ENCODE peak calls at places on chromosome 3, in five cellular contexts. V is HepG2, Y is K562, A is HL-60, F is GM12878. B is an unnamed sample.

GRCh38 chr3:161413855-161414210 is 42.5 kb upstream of the SPTSSB start:
- DNase-seq in V (no peak), Y (no peak), A (no peak), F (no peak), B (no peak)

GRCh38 chr3:1007890-1008289 is 84.9 kb upstream of the CNTN6 start:
- DNase-seq in V (no peak), Y (no peak), A (no peak), F (no peak), B (no peak)

GRCh38 chr3:106086636-106087035 is 217.8 kb upstream of the CBLB start:
- DNase-seq in V (no peak), Y (peak), A (no peak), F (no peak), B (no peak)

GRCh38 chr3:10574101-10574615 is 68.8 kb upstream of the ATP2B2 start:
- DNase-seq in V (no peak), Y (no peak), A (no peak), F (no peak), B (peak)

GRCh38 chr3:50303038-50303815 is at the start of gene HYAL1:
- DNase-seq in V (peak), Y (peak), A (no peak), F (no peak), B (peak)

GRCh38 chr3:173911446-173911845 is 513.9 kb downstream of the NLGN1 start:
- DNase-seq in V (no peak), Y (no peak), A (no peak), F (no peak), B (no peak)

GRCh38 chr3:38112378-38112761 is 24.6 kb downstream of the ACAA1 start:
- DNase-seq in V (no peak), Y (no peak), A (no peak), F (no peak), B (no peak)

GRCh38 chr3:58999134-58999778 is 50.6 kb downstream of the CFAP20DC start:
- DNase-seq in V (no peak), Y (peak), A (no peak), F (no peak), B (no peak)

GRCh38 chr3:9098716-9099675 is 135.7 kb upstream of the RAD18 start:
- DNase-seq in V (no peak), Y (no peak), A (no peak), F (no peak), B (peak)

GRCh38 chr3:11671648-11672100 is 28.0 kb upstream of the VGLL4 start:
- DNase-seq in V (no peak), Y (peak), A (no peak), F (peak), B (no peak)

GRCh38 chr3:149886957-149887356 is 73.9 kb downstream of the RNF13 start:
- DNase-seq in V (no peak), Y (peak), A (no peak), F (no peak), B (no peak)

GRCh38 chr3:36496734-36497133 is 116.4 kb downstream of the STAC start:
- DNase-seq in V (no peak), Y (no peak), A (no peak), F (no peak), B (no peak)

GRCh38 chr3:170802164-170803151 is 67.5 kb downstream of the RPL22L1 start:
- DNase-seq in V (no peak), Y (peak), A (no peak), F (no peak), B (no peak)

GRCh38 chr3:143526016-143526540 is 322.2 kb downstream of the SLC9A9 start:
- DNase-seq in V (no peak), Y (no peak), A (no peak), F (no peak), B (no peak)

GRCh38 chr3:171284308-171285075 is 175.7 kb downstream of the TNIK start:
- DNase-seq in V (no peak), Y (no peak), A (no peak), F (peak), B (peak)

GRCh38 chr3:42067324-42067723 is 23.8 kb upstream of the TRAK1 start:
- DNase-seq in V (no peak), Y (no peak), A (no peak), F (peak), B (no peak)

GRCh38 chr3:128502-128901 is 68.1 kb upstream of the CHL1 start:
- DNase-seq in V (no peak), Y (no peak), A (no peak), F (no peak), B (no peak)

GRCh38 chr3:185781759-185782158 is 43.1 kb downstream of the IGF2BP2 start:
- DNase-seq in V (no peak), Y (no peak), A (no peak), F (no peak), B (no peak)

GRCh38 chr3:155386817-155387403 is 93.4 kb upstream of the STRIT1 start:
- DNase-seq in V (no peak), Y (no peak), A (peak), F (no peak), B (no peak)

GRCh38 chr3:71583569-71584215 is at the start of gene FOXP1:
- DNase-seq in V (peak), Y (peak), A (peak), F (no peak), B (peak)

GRCh38 chr3:13505147-13506130 is 25.3 kb downstream of the HDAC11 start:
- DNase-seq in V (no peak), Y (no peak), A (no peak), F (no peak), B (no peak)

GRCh38 chr3:107676469-107677309 is 153.9 kb downstream of the BBX start:
- DNase-seq in V (peak), Y (no peak), A (no peak), F (no peak), B (peak)

GRCh38 chr3:88180398-88180999 is 30.7 kb downstream of the C3orf38 start:
- DNase-seq in V (no peak), Y (peak), A (peak), F (peak), B (peak)

GRCh38 chr3:131025500-131025899 is 1.1 kb downstream of the ASTE1 start:
- DNase-seq in V (no peak), Y (no peak), A (no peak), F (no peak), B (no peak)

GRCh38 chr3:81929697-81930096 is 168.3 kb upstream of the GBE1 start:
- DNase-seq in V (no peak), Y (no peak), A (no peak), F (no peak), B (no peak)

GRCh38 chr3:194212869-194213320 is 76.9 kb downstream of the HES1 start:
- DNase-seq in V (no peak), Y (no peak), A (no peak), F (no peak), B (peak)

GRCh38 chr3:132682201-132682600 is 22.1 kb downstream of the UBA5 start:
- DNase-seq in V (no peak), Y (no peak), A (no peak), F (no peak), B (no peak)

GRCh38 chr3:117726776-117727175 is 1017.2 kb downstream of the TUSC7 start:
- DNase-seq in V (no peak), Y (no peak), A (no peak), F (no peak), B (no peak)

GRCh38 chr3:170641510-170642236 is 55.8 kb upstream of the SLC7A14 start:
- DNase-seq in V (no peak), Y (peak), A (no peak), F (no peak), B (no peak)

GRCh38 chr3:142785996-142786395 is 62.2 kb downstream of the TRPC1 start:
- DNase-seq in V (no peak), Y (no peak), A (no peak), F (no peak), B (no peak)

GRCh38 chr3:42028474-42028873 is 62.7 kb upstream of the TRAK1 start:
- DNase-seq in V (no peak), Y (no peak), A (no peak), F (no peak), B (no peak)

GRCh38 chr3:116267139-116267538 is 178.1 kb downstream of the LSAMP start:
- DNase-seq in V (no peak), Y (no peak), A (no peak), F (no peak), B (no peak)

GRCh38 chr3:18649666-18650363 is 224.7 kb upstream of the SATB1 start:
- DNase-seq in V (no peak), Y (no peak), A (no peak), F (peak), B (no peak)

GRCh38 chr3:177459397-177459796 is 262.1 kb upstream of the TBL1XR1 start:
- DNase-seq in V (no peak), Y (no peak), A (no peak), F (no peak), B (no peak)

GRCh38 chr3:32340639-32341365 is 50.9 kb upstream of the CMTM7 start:
- DNase-seq in V (peak), Y (no peak), A (no peak), F (no peak), B (no peak)

GRCh38 chr3:150889105-150889504 is 16.1 kb downstream of the MINDY4B start:
- DNase-seq in V (no peak), Y (no peak), A (no peak), F (no peak), B (no peak)

DNA sequence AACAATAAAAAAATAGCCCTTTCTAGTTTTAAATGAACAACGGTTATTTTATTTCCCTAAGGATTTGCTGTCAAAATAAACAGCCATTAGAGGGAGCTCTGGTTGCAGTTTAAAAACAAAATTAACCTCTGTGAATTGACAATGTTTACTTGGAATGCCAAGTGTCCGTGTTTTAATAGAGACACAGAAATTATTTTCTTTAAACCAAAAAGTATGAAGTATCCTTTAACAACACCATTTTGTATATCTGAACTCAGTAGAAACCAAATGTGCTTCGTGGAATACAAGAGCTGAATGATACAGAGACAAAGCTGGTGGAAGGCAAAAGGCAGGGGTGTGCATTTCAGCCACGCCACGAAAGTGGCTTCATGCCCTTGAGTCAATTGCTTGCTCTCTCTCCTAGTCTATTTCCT is 74.4 kb downstream of the MOBP start:
- DNase-seq in V (no peak), Y (peak), A (no peak), F (no peak), B (peak)
- TF ChIP-seq GABPA in V (no peak), Y (no peak), A (no peak), F (no peak), B (no peak)

GRCh38 chr3:33373082-33373437 is 67.1 kb downstream of the UBP1 start:
- DNase-seq in V (no peak), Y (no peak), A (no peak), F (no peak), B (no peak)

GRCh38 chr3:33380653-33381052 is 59.6 kb downstream of the UBP1 start:
- DNase-seq in V (no peak), Y (no peak), A (no peak), F (no peak), B (no peak)

GRCh38 chr3:33377489-33377888 is 62.7 kb downstream of the UBP1 start:
- DNase-seq in V (no peak), Y (peak), A (no peak), F (no peak), B (no peak)

GRCh38 chr3:33372218-33373081 is 67.8 kb downstream of the UBP1 start:
- DNase-seq in V (no peak), Y (peak), A (peak), F (no peak), B (peak)

GRCh38 chr3:33377931-33378330 is 62.3 kb downstream of the UBP1 start:
- DNase-seq in V (no peak), Y (no peak), A (no peak), F (no peak), B (no peak)
- TF ChIP-seq REST in V (no peak), Y (no peak), A (no peak), F (no peak), B (no peak)

GRCh38 chr3:109729111-109729510 is 391.8 kb upstream of the DPPA4 start:
- DNase-seq in V (no peak), Y (no peak), A (no peak), F (no peak), B (no peak)
- TF ChIP-seq GABPA in V (no peak), Y (no peak), A (no peak), F (no peak), B (no peak)

GRCh38 chr3:118802325-118803095 is 232.1 kb downstream of the IGSF11 start:
- DNase-seq in V (no peak), Y (no peak), A (no peak), F (no peak), B (no peak)

GRCh38 chr3:118803096-118803476 is 231.6 kb downstream of the IGSF11 start:
- DNase-seq in V (peak), Y (no peak), A (no peak), F (no peak), B (no peak)

GRCh38 chr3:118804959-118805358 is 229.7 kb downstream of the IGSF11 start:
- DNase-seq in V (no peak), Y (no peak), A (no peak), F (no peak), B (no peak)

GRCh38 chr3:118799303-118799702 is 235.3 kb downstream of the IGSF11 start:
- DNase-seq in V (no peak), Y (no peak), A (no peak), F (no peak), B (no peak)

GRCh38 chr3:118801899-118802298 is 232.7 kb downstream of the IGSF11 start:
- DNase-seq in V (no peak), Y (no peak), A (no peak), F (no peak), B (no peak)
- TF ChIP-seq REST in V (no peak), Y (no peak), A (no peak), F (no peak), B (no peak)

DNA sequence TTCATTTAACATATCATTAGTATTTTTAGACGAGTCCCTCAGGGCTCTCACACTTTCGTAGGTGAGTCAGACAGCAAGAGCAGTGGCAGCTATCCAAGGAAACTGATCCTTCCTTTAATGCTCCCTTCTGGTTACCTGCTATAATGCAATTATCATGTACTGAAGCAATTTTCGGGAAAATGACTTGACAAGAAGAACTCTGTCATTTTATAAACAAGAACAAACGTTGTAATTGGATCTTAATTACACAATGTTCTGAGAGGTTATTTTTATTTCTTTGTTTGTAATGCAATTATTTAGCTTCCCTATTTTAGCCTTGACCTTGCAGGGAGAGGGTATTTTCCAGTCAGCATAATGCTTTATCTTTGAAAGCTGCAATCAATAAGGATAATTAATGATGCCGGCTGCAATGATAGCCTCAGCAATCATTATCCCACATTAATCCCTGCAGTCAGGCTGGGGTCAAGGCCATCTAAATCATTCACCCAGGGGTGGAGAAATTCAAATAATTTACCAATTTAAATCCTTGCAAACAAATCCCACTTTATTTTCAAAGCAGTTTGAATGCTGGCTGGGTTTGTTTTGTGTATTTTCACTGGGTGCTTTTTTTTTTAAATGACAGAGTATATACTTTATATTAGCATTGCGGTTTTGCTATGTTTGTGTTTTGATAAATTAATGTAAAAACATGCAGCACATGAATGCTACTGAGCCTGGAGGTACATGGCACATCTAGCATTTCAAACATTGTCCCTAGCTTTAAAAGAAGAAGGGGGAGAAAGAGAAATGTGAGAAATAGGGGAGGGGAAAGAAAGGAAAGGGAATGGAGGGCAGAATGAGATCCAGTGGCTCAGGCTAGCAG is 249.9 kb downstream of the SHOX2 start:
- DNase-seq in V (no peak), Y (no peak), A (no peak), F (no peak), B (no peak)
- TF ChIP-seq GABPA in V (no peak), Y (no peak), A (no peak), F (no peak), B (no peak)

GRCh38 chr3:195802795-195803194 is 8.9 kb downstream of the MUC4 start:
- DNase-seq in V (no peak), Y (peak), A (no peak), F (no peak), B (no peak)

GRCh38 chr3:195805181-195805580 is 6.5 kb downstream of the MUC4 start:
- DNase-seq in V (no peak), Y (no peak), A (no peak), F (no peak), B (no peak)

GRCh38 chr3:195801251-195802183 is 10.2 kb downstream of the MUC4 start:
- DNase-seq in V (no peak), Y (no peak), A (no peak), F (no peak), B (no peak)

GRCh38 chr3:195802261-195802701 is 9.4 kb downstream of the MUC4 start:
- DNase-seq in V (no peak), Y (no peak), A (no peak), F (no peak), B (no peak)

DNA sequence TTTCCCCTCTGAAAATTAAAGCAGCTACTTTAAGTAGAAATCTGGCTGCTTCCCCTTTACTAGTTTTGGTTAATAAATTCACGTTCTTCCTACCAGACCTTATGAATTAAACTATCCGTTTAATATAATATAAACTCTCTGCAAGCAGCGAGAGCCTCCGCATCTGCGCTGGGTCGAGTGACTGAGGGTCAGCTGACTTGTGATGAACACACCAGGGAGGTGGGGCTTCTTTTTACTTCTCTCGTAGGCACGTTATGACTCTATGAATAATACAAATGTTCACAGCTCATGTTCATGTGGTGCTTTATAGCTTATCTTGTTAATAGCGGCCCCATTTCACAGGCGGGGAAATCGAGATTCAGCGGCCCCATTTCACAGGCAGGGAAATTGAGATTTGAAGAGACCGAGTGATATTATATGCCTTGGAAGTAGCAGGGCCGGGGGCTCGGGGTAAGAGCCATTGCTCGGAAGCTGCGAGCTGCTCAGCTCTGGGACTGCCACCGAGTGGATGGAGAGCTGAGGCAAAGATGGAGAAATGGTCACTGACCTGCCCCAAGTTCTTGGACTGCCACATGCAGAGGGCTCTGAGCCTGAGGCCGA is 8.3 kb downstream of the MUC4 start:
- DNase-seq in V (no peak), Y (peak), A (no peak), F (no peak), B (no peak)
- TF ChIP-seq REST in V (no peak), Y (no peak), A (no peak), F (no peak), B (no peak)